ENCODE peak calls at places on chromosomes 16 and 17, in eight cellular contexts. One of them, this sample, is unnamed.

GRCh38 chr17:81263371-81264181 is 24.5 kb downstream of the NDUFAF8 start:
- DNase-seq in dorsolateral prefrontal cortex: no peak
- DNase-seq in psoas muscle: no peak
- DNase-seq in CD8-positive, alpha-beta memory T cell: no peak
- DNase-seq in GM23248: no peak
- DNase-seq in vagina: no peak
- DNase-seq in left lung: no peak
- DNase-seq in left ventricle myocardium inferior: no peak
- DNase-seq in this sample: no peak

GRCh38 chr16:82657239-82657638 is 30.5 kb downstream of the CDH13 start:
- DNase-seq in dorsolateral prefrontal cortex: no peak
- DNase-seq in psoas muscle: no peak
- DNase-seq in CD8-positive, alpha-beta memory T cell: no peak
- DNase-seq in GM23248: peak; percentile 49
- DNase-seq in vagina: no peak
- DNase-seq in left lung: no peak
- DNase-seq in left ventricle myocardium inferior: no peak
- DNase-seq in this sample: no peak

GRCh38 chr17:73340093-73340596 is 28.3 kb upstream of the CDC42EP4 start:
- DNase-seq in dorsolateral prefrontal cortex: no peak
- DNase-seq in psoas muscle: peak; percentile 48
- DNase-seq in CD8-positive, alpha-beta memory T cell: no peak
- DNase-seq in GM23248: peak; percentile 97
- DNase-seq in vagina: no peak
- DNase-seq in left lung: peak; percentile 56
- DNase-seq in left ventricle myocardium inferior: no peak
- DNase-seq in this sample: peak; percentile 90

GRCh38 chr16:27598921-27599565 is 49.1 kb downstream of the KATNIP start:
- DNase-seq in dorsolateral prefrontal cortex: no peak
- DNase-seq in psoas muscle: no peak
- DNase-seq in CD8-positive, alpha-beta memory T cell: no peak
- DNase-seq in GM23248: no peak
- DNase-seq in vagina: no peak
- DNase-seq in left lung: no peak
- DNase-seq in left ventricle myocardium inferior: no peak
- DNase-seq in this sample: no peak

GRCh38 chr17:79620207-79621038 is 9.6 kb upstream of the RBFOX3 start:
- DNase-seq in dorsolateral prefrontal cortex: peak; percentile 24
- DNase-seq in psoas muscle: no peak
- DNase-seq in CD8-positive, alpha-beta memory T cell: no peak
- DNase-seq in GM23248: no peak
- DNase-seq in vagina: peak; percentile 79
- DNase-seq in left lung: peak; percentile 20
- DNase-seq in left ventricle myocardium inferior: peak; percentile 4
- DNase-seq in this sample: no peak

GRCh38 chr17:28193241-28193640 is 125.8 kb upstream of the TMEM97 start:
- DNase-seq in dorsolateral prefrontal cortex: peak; percentile 44
- DNase-seq in psoas muscle: peak; percentile 25
- DNase-seq in CD8-positive, alpha-beta memory T cell: no peak
- DNase-seq in GM23248: no peak
- DNase-seq in vagina: no peak
- DNase-seq in left lung: peak; percentile 75
- DNase-seq in left ventricle myocardium inferior: peak; percentile 25
- DNase-seq in this sample: no peak

GRCh38 chr17:39231587-39232551 is 6.1 kb upstream of the STAC2 start:
- DNase-seq in dorsolateral prefrontal cortex: no peak
- DNase-seq in psoas muscle: peak; percentile 57
- DNase-seq in CD8-positive, alpha-beta memory T cell: peak; percentile 51
- DNase-seq in GM23248: peak; percentile 77
- DNase-seq in vagina: no peak
- DNase-seq in left lung: no peak
- DNase-seq in left ventricle myocardium inferior: peak; percentile 40
- DNase-seq in this sample: no peak

GRCh38 chr17:80457236-80457856 is 19.1 kb downstream of the NPTX1 start:
- DNase-seq in dorsolateral prefrontal cortex: no peak
- DNase-seq in psoas muscle: no peak
- DNase-seq in CD8-positive, alpha-beta memory T cell: no peak
- DNase-seq in GM23248: no peak
- DNase-seq in vagina: no peak
- DNase-seq in left lung: no peak
- DNase-seq in left ventricle myocardium inferior: no peak
- DNase-seq in this sample: no peak

GRCh38 chr17:78200451-78200850 is 13.3 kb downstream of the AFMID start:
- DNase-seq in dorsolateral prefrontal cortex: no peak
- DNase-seq in psoas muscle: no peak
- DNase-seq in CD8-positive, alpha-beta memory T cell: no peak
- DNase-seq in GM23248: no peak
- DNase-seq in vagina: no peak
- DNase-seq in left lung: no peak
- DNase-seq in left ventricle myocardium inferior: no peak
- DNase-seq in this sample: no peak

GRCh38 chr17:78192616-78193015 is 5.5 kb downstream of the AFMID start:
- DNase-seq in dorsolateral prefrontal cortex: no peak
- DNase-seq in psoas muscle: no peak
- DNase-seq in CD8-positive, alpha-beta memory T cell: no peak
- DNase-seq in GM23248: no peak
- DNase-seq in vagina: no peak
- DNase-seq in left lung: no peak
- DNase-seq in left ventricle myocardium inferior: no peak
- DNase-seq in this sample: no peak

GRCh38 chr17:78202666-78203065 is 11.4 kb upstream of the BIRC5 start:
- DNase-seq in dorsolateral prefrontal cortex: no peak
- DNase-seq in psoas muscle: no peak
- DNase-seq in CD8-positive, alpha-beta memory T cell: no peak
- DNase-seq in GM23248: no peak
- DNase-seq in vagina: no peak
- DNase-seq in left lung: no peak
- DNase-seq in left ventricle myocardium inferior: no peak
- DNase-seq in this sample: no peak

GRCh38 chr17:78196712-78197111 is 9.6 kb downstream of the AFMID start:
- DNase-seq in dorsolateral prefrontal cortex: no peak
- DNase-seq in psoas muscle: no peak
- DNase-seq in CD8-positive, alpha-beta memory T cell: no peak
- DNase-seq in GM23248: no peak
- DNase-seq in vagina: no peak
- DNase-seq in left lung: no peak
- DNase-seq in left ventricle myocardium inferior: no peak
- DNase-seq in this sample: no peak

DNA sequence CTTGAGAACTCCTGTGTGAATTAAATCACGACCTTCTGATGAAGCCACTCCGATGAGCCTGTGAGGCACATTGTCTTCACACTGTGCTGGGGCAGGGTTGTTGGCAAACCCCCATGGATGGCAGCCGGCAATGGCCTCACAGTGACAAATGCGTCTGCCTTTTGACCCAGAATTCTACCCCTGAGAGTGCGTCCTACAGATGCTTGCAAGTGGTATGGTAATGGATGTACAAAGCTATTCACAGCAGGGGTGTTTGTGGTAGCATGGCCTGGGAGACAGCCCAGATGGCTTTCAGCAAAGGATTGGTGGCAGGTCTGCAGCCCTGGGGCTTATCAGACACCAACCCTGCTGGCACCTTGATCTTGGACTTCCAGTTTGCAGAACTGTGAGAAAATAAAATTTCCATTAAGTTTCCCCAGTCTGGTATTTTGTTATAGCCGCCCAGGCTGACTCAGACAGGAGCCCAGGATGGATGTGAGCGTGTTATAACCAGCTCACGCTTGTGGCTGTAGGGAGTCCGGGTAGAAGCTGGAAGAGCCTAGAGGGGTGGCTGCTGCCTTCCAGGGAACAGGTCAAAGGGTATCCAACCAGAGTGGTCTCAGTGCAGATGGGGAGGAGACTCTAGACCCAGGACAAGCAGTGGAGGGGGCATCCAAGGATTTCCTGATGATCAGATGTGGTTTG is 10.1 kb downstream of the AFMID start:
- DNase-seq in dorsolateral prefrontal cortex: peak; percentile 60
- DNase-seq in psoas muscle: no peak
- DNase-seq in CD8-positive, alpha-beta memory T cell: no peak
- DNase-seq in GM23248: no peak
- DNase-seq in vagina: no peak
- DNase-seq in left lung: no peak
- DNase-seq in left ventricle myocardium inferior: peak; percentile 42
- DNase-seq in this sample: no peak
- H3K27ac ChIP-seq in dorsolateral prefrontal cortex: peak overlapping the region; percentile 28
- H3K27ac ChIP-seq in psoas muscle: no peak overlapping the region
- H3K27ac ChIP-seq in CD8-positive, alpha-beta memory T cell: no peak overlapping the region
- H3K27ac ChIP-seq in GM23248: no peak overlapping the region
- H3K27ac ChIP-seq in vagina: peak overlapping the region; percentile 56
- H3K27ac ChIP-seq in left lung: no peak overlapping the region
- H3K27ac ChIP-seq in left ventricle myocardium inferior: peak overlapping the region; percentile 61
- H3K27ac ChIP-seq in this sample: peak overlapping the region; percentile 27

DNA sequence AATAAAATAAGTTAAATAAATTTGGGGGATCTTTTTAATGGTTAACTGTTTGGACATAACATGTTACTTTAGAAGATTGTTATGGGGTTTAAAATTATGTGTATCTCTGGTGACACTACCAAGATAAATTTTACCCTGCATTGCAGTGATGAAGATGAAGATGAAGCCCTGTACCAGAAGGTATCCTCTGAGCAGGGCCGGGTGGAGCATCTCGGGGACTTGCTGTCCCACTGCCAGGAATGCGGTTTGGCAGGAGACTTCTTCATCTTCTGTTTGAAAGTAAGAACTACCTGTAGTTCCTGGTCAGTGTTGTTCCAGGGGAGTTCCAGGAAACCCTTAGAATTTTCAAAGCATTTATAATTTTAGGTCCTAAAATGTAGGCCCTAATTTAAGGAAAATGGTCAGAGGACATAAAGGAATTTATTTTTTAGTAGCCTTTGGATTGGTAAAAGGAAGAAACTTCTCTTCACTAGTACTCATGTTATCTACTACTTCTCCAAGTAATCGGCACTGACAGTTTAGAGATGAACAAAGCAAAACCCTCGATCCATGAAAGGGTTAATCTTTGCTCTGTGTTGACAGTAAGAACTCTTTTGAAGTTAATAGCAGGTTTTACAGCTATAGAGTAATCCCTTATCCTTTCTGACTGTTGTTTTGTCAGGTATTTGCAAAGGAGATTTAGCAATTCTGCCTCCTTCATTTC is 64.1 kb downstream of the TANGO6 start:
- DNase-seq in dorsolateral prefrontal cortex: no peak
- DNase-seq in psoas muscle: no peak
- DNase-seq in CD8-positive, alpha-beta memory T cell: no peak
- DNase-seq in GM23248: no peak
- DNase-seq in vagina: no peak
- DNase-seq in left lung: no peak
- DNase-seq in left ventricle myocardium inferior: no peak
- DNase-seq in this sample: no peak
- H3K27ac ChIP-seq in dorsolateral prefrontal cortex: no peak overlapping the region
- H3K27ac ChIP-seq in psoas muscle: no peak overlapping the region
- H3K27ac ChIP-seq in CD8-positive, alpha-beta memory T cell: no peak overlapping the region
- H3K27ac ChIP-seq in GM23248: no peak overlapping the region
- H3K27ac ChIP-seq in vagina: no peak overlapping the region
- H3K27ac ChIP-seq in left lung: no peak overlapping the region
- H3K27ac ChIP-seq in left ventricle myocardium inferior: no peak overlapping the region
- H3K27ac ChIP-seq in this sample: no peak overlapping the region

GRCh38 chr16:50280932-50281331 is 14.6 kb downstream of the ADCY7 start:
- DNase-seq in dorsolateral prefrontal cortex: no peak
- DNase-seq in psoas muscle: peak; percentile 5
- DNase-seq in CD8-positive, alpha-beta memory T cell: no peak
- DNase-seq in GM23248: no peak
- DNase-seq in vagina: no peak
- DNase-seq in left lung: peak; percentile 38
- DNase-seq in left ventricle myocardium inferior: peak; percentile 10
- DNase-seq in this sample: no peak

GRCh38 chr16:50282010-50282538 is 15.7 kb downstream of the ADCY7 start:
- DNase-seq in dorsolateral prefrontal cortex: peak; percentile 40
- DNase-seq in psoas muscle: peak; percentile 68
- DNase-seq in CD8-positive, alpha-beta memory T cell: peak; percentile 53
- DNase-seq in GM23248: no peak
- DNase-seq in vagina: no peak
- DNase-seq in left lung: peak; percentile 92
- DNase-seq in left ventricle myocardium inferior: peak; percentile 77
- DNase-seq in this sample: no peak

GRCh38 chr16:50281391-50282009 is 15.1 kb downstream of the ADCY7 start:
- DNase-seq in dorsolateral prefrontal cortex: no peak
- DNase-seq in psoas muscle: peak; percentile 8
- DNase-seq in CD8-positive, alpha-beta memory T cell: no peak
- DNase-seq in GM23248: no peak
- DNase-seq in vagina: no peak
- DNase-seq in left lung: peak; percentile 36
- DNase-seq in left ventricle myocardium inferior: no peak
- DNase-seq in this sample: no peak

GRCh38 chr16:50284131-50284911 is 18.0 kb downstream of the ADCY7 start:
- DNase-seq in dorsolateral prefrontal cortex: no peak
- DNase-seq in psoas muscle: peak; percentile 43
- DNase-seq in CD8-positive, alpha-beta memory T cell: no peak
- DNase-seq in GM23248: peak; percentile 9
- DNase-seq in vagina: no peak
- DNase-seq in left lung: peak; percentile 74
- DNase-seq in left ventricle myocardium inferior: peak; percentile 42
- DNase-seq in this sample: no peak

GRCh38 chr16:50282955-50283631 is 16.7 kb downstream of the ADCY7 start:
- DNase-seq in dorsolateral prefrontal cortex: no peak
- DNase-seq in psoas muscle: no peak
- DNase-seq in CD8-positive, alpha-beta memory T cell: no peak
- DNase-seq in GM23248: no peak
- DNase-seq in vagina: no peak
- DNase-seq in left lung: peak; percentile 34
- DNase-seq in left ventricle myocardium inferior: no peak
- DNase-seq in this sample: no peak
- H3K27ac ChIP-seq in dorsolateral prefrontal cortex: peak overlapping the region; percentile 45
- H3K27ac ChIP-seq in psoas muscle: no peak overlapping the region
- H3K27ac ChIP-seq in CD8-positive, alpha-beta memory T cell: no peak overlapping the region
- H3K27ac ChIP-seq in GM23248: no peak overlapping the region
- H3K27ac ChIP-seq in vagina: no peak overlapping the region
- H3K27ac ChIP-seq in left lung: peak overlapping the region; percentile 73
- H3K27ac ChIP-seq in left ventricle myocardium inferior: peak overlapping the region; percentile 30
- H3K27ac ChIP-seq in this sample: no peak overlapping the region

GRCh38 chr17:50056961-50057330 is 1.0 kb downstream of the ITGA3 start:
- DNase-seq in dorsolateral prefrontal cortex: no peak
- DNase-seq in psoas muscle: no peak
- DNase-seq in CD8-positive, alpha-beta memory T cell: no peak
- DNase-seq in GM23248: peak; percentile 78
- DNase-seq in vagina: no peak
- DNase-seq in left lung: no peak
- DNase-seq in left ventricle myocardium inferior: no peak
- DNase-seq in this sample: no peak

GRCh38 chr17:50055055-50055425 is 870 bp upstream of the ITGA3 start:
- DNase-seq in dorsolateral prefrontal cortex: no peak
- DNase-seq in psoas muscle: no peak
- DNase-seq in CD8-positive, alpha-beta memory T cell: no peak
- DNase-seq in GM23248: peak; percentile 53
- DNase-seq in vagina: no peak
- DNase-seq in left lung: peak; percentile 82
- DNase-seq in left ventricle myocardium inferior: no peak
- DNase-seq in this sample: peak; percentile 76

GRCh38 chr17:50057521-50057991 is 1.6 kb downstream of the ITGA3 start:
- DNase-seq in dorsolateral prefrontal cortex: no peak
- DNase-seq in psoas muscle: no peak
- DNase-seq in CD8-positive, alpha-beta memory T cell: no peak
- DNase-seq in GM23248: no peak
- DNase-seq in vagina: no peak
- DNase-seq in left lung: no peak
- DNase-seq in left ventricle myocardium inferior: no peak
- DNase-seq in this sample: no peak

GRCh38 chr17:50055426-50056216 is at the start of gene ITGA3:
- DNase-seq in dorsolateral prefrontal cortex: no peak
- DNase-seq in psoas muscle: peak; percentile 76
- DNase-seq in CD8-positive, alpha-beta memory T cell: peak; percentile 40
- DNase-seq in GM23248: peak; percentile 96
- DNase-seq in vagina: no peak
- DNase-seq in left lung: peak; percentile 87
- DNase-seq in left ventricle myocardium inferior: peak; percentile 78
- DNase-seq in this sample: peak; percentile 74

DNA sequence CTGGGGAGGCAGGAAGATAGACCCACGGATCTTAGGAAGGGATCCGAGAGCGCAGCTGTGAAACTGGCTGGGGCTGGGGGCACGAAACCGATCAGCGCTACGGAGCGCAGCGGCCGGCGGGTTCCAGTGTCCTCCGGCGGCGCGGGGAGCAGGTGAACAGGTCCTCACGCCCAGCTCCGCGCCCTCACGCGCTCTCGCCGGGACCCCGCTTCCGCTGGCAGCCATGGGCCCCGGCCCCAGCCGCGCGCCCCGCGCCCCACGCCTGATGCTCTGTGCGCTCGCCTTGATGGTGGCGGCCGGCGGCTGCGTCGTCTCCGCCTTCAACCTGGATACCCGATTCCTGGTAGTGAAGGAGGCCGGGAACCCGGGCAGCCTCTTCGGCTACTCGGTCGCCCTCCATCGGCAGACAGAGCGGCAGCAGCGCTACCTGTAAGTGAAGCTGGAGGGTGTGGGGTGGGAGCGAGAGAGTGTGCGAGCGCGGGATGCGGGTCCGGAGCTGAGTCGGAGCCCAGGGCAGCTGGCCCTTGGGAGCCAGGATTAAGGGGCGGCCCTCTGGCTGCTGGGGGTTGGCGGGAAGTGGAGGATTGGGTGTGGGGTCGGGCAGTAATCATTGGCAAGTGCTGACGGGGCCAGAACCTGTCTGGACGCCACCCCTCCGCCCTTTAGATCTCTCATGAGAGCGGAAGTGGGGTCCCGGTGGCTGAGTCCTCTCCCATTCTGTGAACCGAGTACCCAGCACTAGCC is 479 bp downstream of the ITGA3 start:
- DNase-seq in dorsolateral prefrontal cortex: peak; percentile 37
- DNase-seq in psoas muscle: peak; percentile 48
- DNase-seq in CD8-positive, alpha-beta memory T cell: peak; percentile 8
- DNase-seq in GM23248: peak; percentile 80
- DNase-seq in vagina: no peak
- DNase-seq in left lung: no peak
- DNase-seq in left ventricle myocardium inferior: peak; percentile 55
- DNase-seq in this sample: no peak
- H3K27ac ChIP-seq in dorsolateral prefrontal cortex: peak overlapping the region; percentile 83
- H3K27ac ChIP-seq in psoas muscle: peak overlapping the region; percentile 87
- H3K27ac ChIP-seq in CD8-positive, alpha-beta memory T cell: no peak overlapping the region
- H3K27ac ChIP-seq in GM23248: peak overlapping the region; percentile 97
- H3K27ac ChIP-seq in vagina: peak overlapping the region; percentile 84
- H3K27ac ChIP-seq in left lung: peak overlapping the region; percentile 93
- H3K27ac ChIP-seq in left ventricle myocardium inferior: peak overlapping the region; percentile 91
- H3K27ac ChIP-seq in this sample: peak overlapping the region; percentile 100